ENCODE peak calls at places on chromosome 3, in six cellular contexts. U is A549, H is right cardiac atrium, C is body of pancreas, T is K562, L is upper lobe of left lung. X is an unnamed sample.

GRCh38 chr3:58254144-58254543 is 16.6 kb downstream of the ABHD6 start:
- ATAC-seq in C (no peak), U (no peak), T (no peak), L (no peak), H (no peak), X (no peak)

GRCh38 chr3:187616307-187616939 is 53.8 kb downstream of the SST start:
- ATAC-seq in T (peak; percentile 91), H (no peak), C (no peak), L (no peak), U (no peak), X (no peak)

GRCh38 chr3:100662113-100662823 is 47.0 kb upstream of the TFG start:
- ATAC-seq in H (no peak), U (no peak), L (no peak), C (no peak), T (no peak), X (no peak)

GRCh38 chr3:16994842-16995535 is 110.2 kb downstream of the PLCL2 start:
- ATAC-seq in C (peak; percentile 39), H (no peak), T (no peak), U (peak; percentile 72), L (peak; percentile 52), X (no peak)

GRCh38 chr3:85912981-85913380 is 954.2 kb downstream of the CADM2 start:
- ATAC-seq in L (no peak), C (no peak), H (no peak), U (no peak), T (no peak), X (no peak)

GRCh38 chr3:137300703-137301102 is 342.9 kb downstream of the IL20RB start:
- ATAC-seq in L (no peak), H (no peak), T (no peak), U (no peak), C (no peak), X (no peak)

GRCh38 chr3:115099115-115099884 is 47.8 kb downstream of the ZBTB20 start:
- ATAC-seq in U (peak; percentile 56), T (no peak), C (peak; percentile 46), L (no peak), H (no peak), X (no peak)

GRCh38 chr3:195064300-195064931 is 206.5 kb downstream of the XXYLT1 start:
- ATAC-seq in H (no peak), L (no peak), T (no peak), C (no peak), U (no peak), X (peak; percentile 13)

GRCh38 chr3:126456211-126456610 is 19.5 kb downstream of the ZXDC start:
- ATAC-seq in C (no peak), H (peak; percentile 53), T (no peak), U (no peak), L (peak; percentile 52), X (no peak)

GRCh38 chr3:30439451-30440053 is 166.8 kb upstream of the TGFBR2 start:
- ATAC-seq in T (no peak), C (no peak), H (no peak), L (no peak), U (no peak), X (no peak)

GRCh38 chr3:46375214-46375613 is 4.5 kb downstream of the CCR5 start:
- ATAC-seq in H (no peak), U (no peak), T (no peak), C (no peak), L (no peak), X (no peak)

GRCh38 chr3:57597973-57598351 is 818 bp upstream of the ARF4 start:
- ATAC-seq in H (no peak), L (no peak), C (peak; percentile 11), U (no peak), T (no peak), X (no peak)

GRCh38 chr3:16338124-16338523 is 73.1 kb downstream of the OXNAD1 start:
- ATAC-seq in T (no peak), L (no peak), U (no peak), C (no peak), H (peak; percentile 46), X (no peak)

GRCh38 chr3:176514297-176514696 is 683.0 kb downstream of the TBL1XR1 start:
- ATAC-seq in L (no peak), U (no peak), T (peak; percentile 99), C (no peak), H (no peak), X (no peak)

GRCh38 chr3:141266797-141267555 is 35.4 kb downstream of the PXYLP1 start:
- ATAC-seq in L (no peak), C (no peak), H (no peak), T (no peak), U (no peak), X (no peak)

GRCh38 chr3:54600441-54601204 is 327.2 kb downstream of the LRTM1 start:
- ATAC-seq in L (no peak), H (peak; percentile 90), T (no peak), U (no peak), C (no peak), X (peak; percentile 32)

GRCh38 chr3:11434697-11435096 is 162.5 kb downstream of the ATG7 start:
- ATAC-seq in T (no peak), H (peak; percentile 45), C (no peak), L (no peak), U (no peak), X (peak; percentile 37)

GRCh38 chr3:132267594-132267993 is 49.6 kb upstream of the ACP3 start:
- ATAC-seq in T (no peak), H (no peak), C (no peak), U (no peak), L (no peak), X (no peak)

GRCh38 chr3:5197022-5197421 is 9.5 kb downstream of the EDEM1 start:
- ATAC-seq in T (peak; percentile 10), L (no peak), U (no peak), H (no peak), C (no peak), X (no peak)

GRCh38 chr3:149442845-149443544 is 31.5 kb upstream of the TM4SF4 start:
- ATAC-seq in H (no peak), U (no peak), T (no peak), C (peak; percentile 55), L (no peak), X (no peak)

GRCh38 chr3:47578119-47578630 is 490 bp downstream of the CSPG5 start:
- ATAC-seq in H (peak; percentile 77), C (peak; percentile 71), T (peak; percentile 87), U (peak; percentile 76), L (peak; percentile 47), X (peak; percentile 69)
- H3K27ac ChIP-seq in H (no peak overlapping the region), C (no peak overlapping the region), T (no peak overlapping the region), U (peak overlapping the region; percentile 62), L (no peak overlapping the region), X (peak overlapping the region; percentile 63)

DNA sequence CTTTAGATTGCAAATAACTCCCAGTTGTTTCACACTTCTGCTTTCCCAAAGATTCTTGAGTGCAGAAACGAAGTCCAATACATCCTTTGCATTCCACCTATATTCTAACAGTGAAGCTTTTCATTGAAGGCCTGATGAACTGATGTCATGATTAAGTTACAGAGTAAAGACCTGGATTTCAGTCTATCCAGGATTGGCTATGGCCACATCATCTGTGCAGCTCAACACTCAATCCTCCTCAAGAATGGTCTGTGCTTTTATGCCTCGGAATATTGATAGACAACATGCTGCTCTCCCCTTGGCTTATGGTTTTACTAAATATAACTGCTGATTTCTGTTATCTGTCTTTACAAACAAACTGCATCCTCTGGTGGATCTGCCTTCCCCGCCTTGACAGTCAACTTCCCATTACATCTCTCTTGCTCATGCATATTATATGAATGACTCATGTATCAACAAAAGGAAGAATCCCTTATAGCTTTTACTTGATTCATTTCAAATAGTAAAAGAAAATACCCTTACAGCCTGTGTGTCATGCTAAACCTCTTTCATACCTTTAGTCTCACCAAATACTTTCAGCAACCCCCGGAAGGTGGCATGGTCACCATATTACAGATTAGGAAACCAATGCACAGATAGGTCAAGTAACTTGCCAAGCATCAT is 59.5 kb downstream of the SCN11A start:
- ATAC-seq in T (no peak), L (no peak), U (peak; percentile 60), H (no peak), C (no peak), X (no peak)
- H3K27ac ChIP-seq in T (no peak overlapping the region), L (no peak overlapping the region), U (peak overlapping the region; percentile 44), H (no peak overlapping the region), C (no peak overlapping the region), X (no peak overlapping the region)

GRCh38 chr3:32843504-32844321 is 25.9 kb downstream of the TRIM71 start:
- ATAC-seq in U (no peak), H (no peak), T (no peak), C (no peak), L (no peak), X (no peak)

GRCh38 chr3:32842987-32843386 is 25.2 kb downstream of the TRIM71 start:
- ATAC-seq in H (no peak), T (no peak), L (no peak), C (no peak), U (no peak), X (no peak)

GRCh38 chr3:32842531-32842931 is 24.7 kb downstream of the TRIM71 start:
- ATAC-seq in U (no peak), L (peak; percentile 58), H (no peak), T (no peak), C (no peak), X (no peak)

GRCh38 chr3:32844914-32845313 is 27.1 kb downstream of the TRIM71 start:
- ATAC-seq in L (no peak), H (no peak), T (no peak), C (no peak), U (no peak), X (no peak)

DNA sequence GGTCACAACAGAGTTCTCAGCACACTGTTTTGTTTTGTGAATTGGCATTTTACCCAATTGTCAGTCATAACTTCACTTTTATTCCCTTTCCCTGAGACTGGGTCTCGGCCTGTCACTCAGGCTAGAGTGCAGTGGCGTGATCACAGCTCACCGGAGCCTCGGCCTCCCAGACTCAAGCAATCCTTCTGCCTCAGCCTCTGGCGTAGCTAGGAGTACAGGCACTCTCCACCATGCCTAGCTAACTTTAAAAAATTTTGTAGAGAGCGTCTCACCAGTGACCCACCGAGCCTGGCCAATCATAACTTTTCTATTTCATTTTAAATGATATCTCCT is 26.5 kb downstream of the TRIM71 start:
- ATAC-seq in L (no peak), T (no peak), U (no peak), H (no peak), C (no peak), X (no peak)
- H3K27ac ChIP-seq in L (no peak overlapping the region), T (no peak overlapping the region), U (no peak overlapping the region), H (no peak overlapping the region), C (no peak overlapping the region), X (no peak overlapping the region)

GRCh38 chr3:172157566-172158258 is 118.3 kb downstream of the FNDC3B start:
- ATAC-seq in C (no peak), L (no peak), T (no peak), U (no peak), H (no peak), X (no peak)

GRCh38 chr3:172158741-172159140 is 119.4 kb downstream of the FNDC3B start:
- ATAC-seq in C (no peak), H (no peak), T (peak; percentile 62), U (no peak), L (no peak), X (no peak)

GRCh38 chr3:172161390-172161789 is 122.0 kb downstream of the FNDC3B start:
- ATAC-seq in H (no peak), U (no peak), L (no peak), T (no peak), C (no peak), X (no peak)

GRCh38 chr3:172159962-172160538 is 120.7 kb downstream of the FNDC3B start:
- ATAC-seq in L (peak; percentile 55), H (peak; percentile 93), U (peak; percentile 72), C (peak; percentile 74), T (peak; percentile 87), X (peak; percentile 28)

DNA sequence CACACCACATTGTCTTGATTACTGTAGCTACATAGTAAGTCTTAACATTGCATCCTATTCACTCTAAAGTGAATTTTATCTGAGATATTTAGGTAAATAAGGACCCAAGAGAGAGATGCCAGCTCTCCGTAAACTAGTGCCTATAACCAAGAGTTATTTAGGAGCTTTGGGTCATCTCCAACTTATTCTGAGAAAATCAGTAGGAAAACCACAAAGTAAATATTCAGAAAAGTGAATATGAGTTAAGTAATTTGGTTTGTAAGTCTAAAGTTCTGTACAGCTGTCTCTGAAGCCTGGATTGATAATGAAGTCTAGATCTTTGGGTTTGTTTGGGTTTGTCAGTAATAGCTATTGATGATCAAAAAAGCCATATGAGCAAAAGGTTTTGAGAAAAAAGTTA is 120.0 kb downstream of the FNDC3B start:
- ATAC-seq in H (no peak), C (no peak), U (no peak), T (no peak), L (no peak), X (no peak)
- H3K27ac ChIP-seq in H (no peak overlapping the region), C (peak overlapping the region; percentile 18), U (peak overlapping the region; percentile 91), T (peak overlapping the region; percentile 1), L (peak overlapping the region; percentile 57), X (no peak overlapping the region)